ENCODE peak calls at places on chromosomes 6 and 20, in eight cellular contexts. F is ovary, I is heart left ventricle, K is HepG2, T is NB4, Q is GM12891, S is adrenal gland, E is lower leg skin. G is an unnamed sample.

GRCh38 chr6:143125896-143126573 is 65.3 kb downstream of the AIG1 start:
- DNase-seq in I (no peak), S (no peak), Q (no peak), T (no peak), F (no peak), K (no peak), E (no peak), G (no peak)

GRCh38 chr20:3808141-3808479 is 12.0 kb downstream of the CDC25B start:
- DNase-seq in K (peak), T (no peak), E (peak), S (peak), F (peak), Q (no peak), I (peak), G (peak)

GRCh38 chr6:75563032-75563431 is 38.6 kb upstream of the SENP6 start:
- DNase-seq in E (no peak), F (no peak), I (no peak), S (no peak), T (peak), K (peak), Q (no peak), G (no peak)

GRCh38 chr20:20713244-20713765 is 861 bp upstream of the RALGAPA2 start:
- DNase-seq in K (peak), S (peak), E (no peak), F (no peak), T (peak), Q (no peak), I (peak), G (no peak)

GRCh38 chr6:167420858-167421766 is 96.2 kb downstream of the TTLL2 start:
- DNase-seq in S (no peak), K (peak), F (no peak), Q (no peak), T (no peak), I (no peak), E (no peak), G (no peak)

GRCh38 chr6:91447530-91447929 is 860.7 kb upstream of the MAP3K7 start:
- DNase-seq in S (no peak), E (no peak), K (no peak), Q (no peak), F (no peak), T (no peak), I (no peak), G (no peak)

GRCh38 chr6:1614767-1615650 is 5.3 kb downstream of the FOXC1 start:
- DNase-seq in S (no peak), E (no peak), F (no peak), K (no peak), I (peak), Q (no peak), T (no peak), G (no peak)

GRCh38 chr20:4730782-4731181 is 9.1 kb downstream of the PRND start:
- DNase-seq in T (peak), I (no peak), K (peak), F (peak), S (no peak), Q (no peak), E (no peak), G (no peak)

GRCh38 chr6:391559-392440 is at the start of gene IRF4:
- DNase-seq in E (peak), S (no peak), T (no peak), K (no peak), F (no peak), I (no peak), Q (peak), G (no peak)

GRCh38 chr20:57480444-57481152 is 44.3 kb downstream of the CTCFL start:
- DNase-seq in T (peak), K (no peak), S (no peak), E (no peak), Q (peak), I (no peak), F (no peak), G (no peak)

GRCh38 chr6:116405147-116405546 is 34.4 kb downstream of the DSE start:
- DNase-seq in S (no peak), F (no peak), T (no peak), K (no peak), Q (no peak), I (no peak), E (no peak), G (peak)

GRCh38 chr6:149990672-149991402 is 27.1 kb downstream of the ULBP1 start:
- DNase-seq in Q (peak), K (no peak), I (no peak), T (peak), S (no peak), F (no peak), E (peak), G (no peak)

GRCh38 chr6:110221738-110222137 is 41.5 kb downstream of the CDC40 start:
- DNase-seq in T (no peak), S (no peak), E (no peak), Q (no peak), I (no peak), K (no peak), F (no peak), G (no peak)

GRCh38 chr6:19999319-20000191 is 162.4 kb downstream of the ID4 start:
- DNase-seq in K (no peak), E (no peak), T (peak), F (no peak), Q (no peak), S (no peak), I (no peak), G (no peak)

GRCh38 chr6:168676552-168677317 is 235.8 kb downstream of the SMOC2 start:
- DNase-seq in S (no peak), F (no peak), I (no peak), K (no peak), Q (no peak), E (peak), T (no peak), G (peak)

GRCh38 chr6:110364364-110364763 is 6.2 kb upstream of the METTL24 start:
- DNase-seq in T (no peak), F (no peak), I (no peak), S (no peak), K (no peak), Q (no peak), E (no peak), G (no peak)

GRCh38 chr6:36328600-36328999 is 8.1 kb downstream of the BNIP5 start:
- DNase-seq in E (no peak), Q (no peak), T (no peak), K (no peak), S (no peak), F (no peak), I (no peak), G (no peak)

GRCh38 chr6:104226798-104227444 is 632.8 kb downstream of the HACE1 start:
- DNase-seq in Q (no peak), F (no peak), E (no peak), T (no peak), I (no peak), K (no peak), S (no peak), G (no peak)

GRCh38 chr20:4169360-4170214 is 154.2 kb upstream of the RNF24 start:
- DNase-seq in T (no peak), F (no peak), S (no peak), K (no peak), E (no peak), I (no peak), Q (no peak), G (no peak)

DNA sequence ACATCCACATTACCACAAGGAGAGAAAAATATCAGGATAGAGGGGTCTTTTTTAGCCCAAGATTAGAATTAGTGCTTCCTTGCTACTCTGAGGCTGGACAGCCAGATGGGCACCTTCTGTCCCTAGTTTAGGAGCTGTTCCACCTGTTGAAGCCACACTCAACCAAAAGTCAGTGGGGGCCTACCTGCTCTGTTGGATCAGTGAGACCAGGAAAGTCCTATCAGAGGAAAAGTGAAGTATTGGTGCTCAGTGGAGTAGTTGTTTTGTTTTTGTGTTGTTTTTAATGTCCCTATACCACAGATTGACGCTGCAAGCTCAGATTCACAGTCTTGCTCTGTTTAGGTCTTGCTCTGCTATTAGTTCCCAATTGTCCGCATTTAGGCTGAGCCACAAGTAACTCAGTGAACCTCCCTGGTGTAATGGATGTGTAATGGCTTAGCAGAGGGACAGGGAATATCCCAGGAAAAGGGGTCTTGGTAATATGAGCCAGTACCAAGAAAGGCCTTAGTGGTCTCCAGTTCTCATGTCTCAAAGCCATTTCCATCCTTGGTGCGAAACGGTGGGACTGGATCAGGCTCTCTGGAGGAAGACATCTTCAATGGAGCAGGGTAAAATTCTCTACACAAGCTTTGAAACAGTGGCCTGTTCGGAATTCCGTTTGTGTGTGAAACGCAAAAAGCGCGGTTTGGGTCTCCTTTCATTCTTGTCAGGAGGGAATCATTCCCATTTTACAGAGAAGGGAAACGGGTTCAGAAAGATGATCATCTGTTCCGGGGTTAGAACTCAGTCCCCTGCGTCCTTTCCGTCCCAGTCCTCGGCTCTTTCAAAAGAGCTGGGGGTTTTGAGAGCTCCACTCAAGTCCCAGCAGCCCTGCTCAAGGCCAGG is 631 bp upstream of the PABPC1L start:
- DNase-seq in F (no peak), I (no peak), E (no peak), S (no peak), K (no peak), T (peak), Q (no peak), G (no peak)
- TF ChIP-seq POLR2A in F (no peak), I (no peak), E (no peak), S (no peak), K (no peak), T (no peak), Q (no peak), G (no peak)

GRCh38 chr20:35883778-35884540 is 70.3 kb downstream of the SCAND1 start:
- DNase-seq in I (peak), Q (no peak), F (peak), E (peak), S (peak), T (peak), K (peak), G (peak)
- TF ChIP-seq POLR2A in I (no peak), Q (no peak), F (peak), E (no peak), S (no peak), T (no peak), K (no peak), G (no peak)

GRCh38 chr20:41314386-41314785 is 3.1 kb downstream of the ZHX3 start:
- DNase-seq in S (no peak), T (no peak), F (no peak), Q (no peak), I (no peak), K (no peak), E (no peak), G (no peak)

GRCh38 chr20:41318271-41318649 is 729 bp upstream of the ZHX3 start:
- DNase-seq in E (peak), Q (no peak), I (no peak), F (no peak), S (no peak), K (peak), T (no peak), G (no peak)

GRCh38 chr20:41317536-41318270 is at the start of gene ZHX3:
- DNase-seq in E (peak), S (peak), Q (peak), F (peak), K (peak), T (peak), I (peak), G (peak)

GRCh38 chr20:41316009-41316408 is 1.5 kb downstream of the ZHX3 start:
- DNase-seq in F (no peak), Q (no peak), S (no peak), T (no peak), K (peak), E (no peak), I (no peak), G (no peak)

GRCh38 chr20:41316602-41317535 is 662 bp downstream of the ZHX3 start:
- DNase-seq in F (peak), Q (peak), E (peak), T (peak), S (peak), I (peak), K (peak), G (peak)
- TF ChIP-seq POLR2A in F (no peak), Q (no peak), E (no peak), T (no peak), S (no peak), I (no peak), K (peak), G (no peak)

DNA sequence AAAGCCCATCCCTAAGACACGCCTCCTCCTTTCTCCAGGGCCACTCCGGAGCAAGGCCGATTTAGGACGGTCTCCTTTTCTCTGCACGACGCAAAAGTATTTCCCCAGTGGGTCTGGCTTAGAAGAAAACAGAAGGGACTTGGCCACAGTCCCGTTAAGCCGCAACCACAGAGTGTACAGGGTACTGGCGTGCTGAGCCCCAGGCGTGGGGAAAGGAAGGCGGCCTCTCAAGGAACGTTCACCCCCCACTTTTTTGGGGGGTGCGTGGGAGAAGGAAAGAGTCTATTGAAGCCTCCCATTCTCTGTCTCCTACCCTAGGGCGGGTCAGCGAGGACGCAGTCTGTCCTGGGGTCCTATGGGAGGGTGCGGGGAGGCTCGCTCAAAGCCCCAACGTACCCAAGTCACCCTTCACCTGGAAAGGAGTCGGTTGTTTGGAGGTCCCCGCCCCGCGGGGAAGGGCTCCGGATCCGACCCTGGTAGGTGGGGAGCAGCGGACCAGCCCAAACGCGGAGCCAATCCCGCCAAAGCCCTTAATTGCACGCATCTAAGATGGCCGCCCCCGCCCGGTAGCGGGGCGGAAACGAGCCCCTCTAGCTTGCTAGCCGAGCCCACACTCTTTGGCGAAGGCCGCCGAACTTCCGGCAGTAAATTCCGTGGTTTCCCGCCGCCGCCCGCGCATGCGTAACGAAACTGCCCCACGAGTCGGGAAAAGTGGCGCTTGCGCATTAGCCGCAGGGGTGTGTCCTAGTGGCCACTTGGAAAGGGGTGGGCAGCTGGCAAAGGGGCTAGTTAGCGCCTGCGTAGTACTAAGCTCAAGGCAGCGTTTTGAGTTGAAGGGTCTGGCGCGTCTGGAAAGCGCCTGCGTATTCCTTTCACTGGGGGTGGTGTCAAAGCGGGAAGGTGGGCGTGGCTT is at the start of gene OARD1:
- DNase-seq in T (peak), K (peak), I (peak), F (peak), S (peak), E (peak), Q (peak), G (peak)
- TF ChIP-seq POLR2A in T (peak), K (peak), I (peak), F (peak), S (peak), E (no peak), Q (peak), G (no peak)

DNA sequence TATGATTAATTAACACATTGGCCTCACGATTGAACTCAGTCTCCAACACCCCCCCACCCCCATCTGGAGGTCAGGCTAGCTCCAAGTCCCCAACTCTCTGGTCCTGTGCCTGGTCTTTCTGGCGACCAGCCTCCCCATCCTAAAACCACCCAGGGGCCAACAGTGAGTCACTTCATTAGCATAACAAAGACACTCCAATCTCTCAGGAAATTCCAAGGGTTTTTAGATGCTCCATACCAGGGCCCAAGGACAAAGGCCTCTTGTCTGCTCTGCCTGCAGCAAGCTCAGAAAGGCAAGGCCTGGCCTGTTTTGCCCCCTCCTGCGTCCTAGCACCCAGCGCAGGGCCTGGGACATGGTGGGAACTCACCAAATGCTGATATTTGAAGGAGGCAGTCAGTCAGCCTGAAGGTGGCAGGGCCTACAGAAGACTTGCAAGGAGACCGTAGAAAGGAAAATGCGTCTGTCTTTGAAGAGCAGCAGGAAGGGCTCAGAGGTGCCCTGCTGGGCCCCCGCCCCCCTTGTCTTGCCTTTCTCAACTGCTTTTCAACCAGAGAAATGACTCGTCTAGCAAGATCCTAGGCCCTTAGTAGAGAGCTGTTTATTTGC is 184.7 kb downstream of the CDH4 start:
- DNase-seq in I (no peak), Q (no peak), S (no peak), E (no peak), F (no peak), T (no peak), K (no peak), G (no peak)
- TF ChIP-seq POLR2A in I (no peak), Q (no peak), S (no peak), E (no peak), F (no peak), T (no peak), K (no peak), G (no peak)

DNA sequence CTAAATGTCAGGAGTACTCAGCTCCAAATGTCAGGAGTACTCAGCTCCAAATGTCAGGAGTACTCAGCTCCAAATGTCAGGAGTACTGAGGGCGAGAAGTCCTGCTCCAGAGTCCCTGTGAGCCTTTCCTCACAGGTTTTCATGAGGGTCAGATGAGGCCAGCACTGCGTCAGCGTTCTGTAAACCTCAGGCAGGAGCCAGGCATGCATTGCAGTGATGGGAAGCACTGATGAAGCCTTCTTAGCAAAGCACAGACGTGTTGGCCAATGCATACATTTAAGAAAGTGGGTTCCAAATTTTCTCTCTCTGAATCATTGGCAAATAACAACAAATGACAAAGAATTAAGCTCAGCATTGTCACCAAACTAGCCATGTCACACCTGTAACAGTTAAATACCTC is 254.9 kb downstream of the ZNF217 start:
- DNase-seq in F (no peak), S (no peak), E (no peak), Q (no peak), K (no peak), T (no peak), I (no peak), G (no peak)
- TF ChIP-seq POLR2A in F (no peak), S (no peak), E (no peak), Q (no peak), K (no peak), T (no peak), I (no peak), G (no peak)

GRCh38 chr6:128885381-128885780 is 2.4 kb downstream of the LAMA2 start:
- DNase-seq in E (no peak), F (no peak), I (no peak), Q (no peak), T (no peak), S (no peak), K (no peak), G (no peak)

GRCh38 chr6:128882560-128882959 is 378 bp upstream of the LAMA2 start:
- DNase-seq in E (no peak), Q (no peak), S (no peak), I (peak), T (peak), F (peak), K (no peak), G (no peak)

GRCh38 chr6:128888444-128889175 is 5.7 kb downstream of the LAMA2 start:
- DNase-seq in F (no peak), T (no peak), S (no peak), K (no peak), I (no peak), E (no peak), Q (no peak), G (no peak)

DNA sequence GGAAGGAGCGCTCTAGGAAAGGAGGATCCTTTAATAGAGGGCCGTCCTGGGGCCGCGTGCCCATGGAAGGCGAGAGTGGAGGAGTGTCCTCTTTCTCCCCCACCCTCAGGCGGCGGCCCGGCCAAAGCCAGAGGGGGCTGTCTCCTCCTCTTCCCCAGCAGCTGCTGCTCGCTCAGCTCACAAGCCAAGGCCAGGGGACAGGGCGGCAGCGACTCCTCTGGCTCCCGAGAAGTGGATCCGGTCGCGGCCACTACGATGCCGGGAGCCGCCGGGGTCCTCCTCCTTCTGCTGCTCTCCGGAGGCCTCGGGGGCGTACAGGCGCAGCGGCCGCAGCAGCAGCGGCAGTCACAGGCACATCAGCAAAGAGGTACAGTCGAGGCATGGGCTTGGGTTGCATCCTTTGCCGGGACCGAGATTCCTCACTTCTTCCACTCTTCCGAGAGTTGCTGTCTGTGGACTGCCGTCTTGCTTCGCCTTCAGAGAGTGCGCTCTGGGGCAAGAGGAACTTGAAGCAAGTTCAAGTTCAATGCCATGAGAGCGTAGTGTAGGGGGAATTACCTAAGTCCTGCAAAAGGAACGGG is at the start of gene LAMA2:
- DNase-seq in T (no peak), K (peak), I (peak), E (peak), S (peak), Q (no peak), F (peak), G (peak)
- TF ChIP-seq POLR2A in T (no peak), K (no peak), I (peak), E (no peak), S (no peak), Q (no peak), F (peak), G (peak)

GRCh38 chr6:43823879-43824740 is 54.1 kb downstream of the VEGFA start:
- DNase-seq in Q (no peak), T (peak), S (no peak), E (no peak), K (peak), I (no peak), F (no peak), G (no peak)
- TF ChIP-seq POLR2A in Q (no peak), T (no peak), S (no peak), E (no peak), K (no peak), I (no peak), F (no peak), G (no peak)

G was measured in uterus.